ENCODE peak calls at places on chromosome 5, in seven cellular contexts. One of them, this sample, is unnamed.

GRCh38 chr5:20276061-20276958 is 288.3 kb upstream of the CDH18 start:
- DNase-seq in transverse colon: no peak
- DNase-seq in endothelial cell of umbilical vein: no peak
- DNase-seq in sigmoid colon: no peak
- DNase-seq in Peyer's patch: no peak
- DNase-seq in NB4: no peak
- DNase-seq in adrenal gland: peak
- DNase-seq in this sample: no peak

GRCh38 chr5:105639068-105639467 is 2031.7 kb downstream of the EFNA5 start:
- DNase-seq in transverse colon: no peak
- DNase-seq in endothelial cell of umbilical vein: no peak
- DNase-seq in sigmoid colon: no peak
- DNase-seq in Peyer's patch: no peak
- DNase-seq in NB4: no peak
- DNase-seq in adrenal gland: no peak
- DNase-seq in this sample: no peak

GRCh38 chr5:169577966-169578365 is 5.6 kb upstream of the SPDL1 start:
- DNase-seq in transverse colon: no peak
- DNase-seq in endothelial cell of umbilical vein: no peak
- DNase-seq in sigmoid colon: no peak
- DNase-seq in Peyer's patch: no peak
- DNase-seq in NB4: peak
- DNase-seq in adrenal gland: no peak
- DNase-seq in this sample: no peak

GRCh38 chr5:166073921-166074838 is 2217.3 kb upstream of the WWC1 start:
- DNase-seq in transverse colon: no peak
- DNase-seq in endothelial cell of umbilical vein: no peak
- DNase-seq in sigmoid colon: no peak
- DNase-seq in Peyer's patch: no peak
- DNase-seq in NB4: no peak
- DNase-seq in adrenal gland: no peak
- DNase-seq in this sample: no peak

GRCh38 chr5:15304914-15305834 is 194.8 kb upstream of the FBXL7 start:
- DNase-seq in transverse colon: no peak
- DNase-seq in endothelial cell of umbilical vein: no peak
- DNase-seq in sigmoid colon: no peak
- DNase-seq in Peyer's patch: no peak
- DNase-seq in NB4: no peak
- DNase-seq in adrenal gland: no peak
- DNase-seq in this sample: no peak

GRCh38 chr5:57816108-57816507 is 333.5 kb upstream of the ACTBL2 start:
- DNase-seq in transverse colon: no peak
- DNase-seq in endothelial cell of umbilical vein: peak
- DNase-seq in sigmoid colon: no peak
- DNase-seq in Peyer's patch: no peak
- DNase-seq in NB4: no peak
- DNase-seq in adrenal gland: peak
- DNase-seq in this sample: no peak

GRCh38 chr5:133664422-133664821 is 52.1 kb upstream of the FSTL4 start:
- DNase-seq in transverse colon: no peak
- DNase-seq in endothelial cell of umbilical vein: no peak
- DNase-seq in sigmoid colon: no peak
- DNase-seq in Peyer's patch: no peak
- DNase-seq in NB4: no peak
- DNase-seq in adrenal gland: no peak
- DNase-seq in this sample: no peak

GRCh38 chr5:136276087-136276486 is 83.1 kb upstream of the SMIM32 start:
- DNase-seq in transverse colon: no peak
- DNase-seq in endothelial cell of umbilical vein: no peak
- DNase-seq in sigmoid colon: no peak
- DNase-seq in Peyer's patch: no peak
- DNase-seq in NB4: no peak
- DNase-seq in adrenal gland: no peak
- DNase-seq in this sample: no peak

GRCh38 chr5:65482727-65483473 is 1.2 kb upstream of the ADAMTS6 start:
- DNase-seq in transverse colon: no peak
- DNase-seq in endothelial cell of umbilical vein: peak
- DNase-seq in sigmoid colon: no peak
- DNase-seq in Peyer's patch: no peak
- DNase-seq in NB4: peak
- DNase-seq in adrenal gland: no peak
- DNase-seq in this sample: peak

GRCh38 chr5:9519537-9519936 is 26.3 kb downstream of the SEMA5A start:
- DNase-seq in transverse colon: no peak
- DNase-seq in endothelial cell of umbilical vein: no peak
- DNase-seq in sigmoid colon: no peak
- DNase-seq in Peyer's patch: no peak
- DNase-seq in NB4: no peak
- DNase-seq in adrenal gland: no peak
- DNase-seq in this sample: peak

GRCh38 chr5:108720416-108720815 is 27.3 kb upstream of the FER start:
- DNase-seq in transverse colon: no peak
- DNase-seq in endothelial cell of umbilical vein: no peak
- DNase-seq in sigmoid colon: no peak
- DNase-seq in Peyer's patch: no peak
- DNase-seq in NB4: peak
- DNase-seq in adrenal gland: no peak
- DNase-seq in this sample: no peak

GRCh38 chr5:95725937-95726810 is 5.0 kb upstream of the RHOBTB3 start:
- DNase-seq in transverse colon: no peak
- DNase-seq in endothelial cell of umbilical vein: no peak
- DNase-seq in sigmoid colon: no peak
- DNase-seq in Peyer's patch: no peak
- DNase-seq in NB4: peak
- DNase-seq in adrenal gland: no peak
- DNase-seq in this sample: no peak

GRCh38 chr5:139660105-139660915 is 12.2 kb downstream of the CXXC5 start:
- DNase-seq in transverse colon: peak
- DNase-seq in endothelial cell of umbilical vein: peak
- DNase-seq in sigmoid colon: peak
- DNase-seq in Peyer's patch: no peak
- DNase-seq in NB4: peak
- DNase-seq in adrenal gland: peak
- DNase-seq in this sample: peak

GRCh38 chr5:139662617-139663016 is 14.5 kb downstream of the CXXC5 start:
- DNase-seq in transverse colon: no peak
- DNase-seq in endothelial cell of umbilical vein: no peak
- DNase-seq in sigmoid colon: no peak
- DNase-seq in Peyer's patch: no peak
- DNase-seq in NB4: no peak
- DNase-seq in adrenal gland: no peak
- DNase-seq in this sample: no peak

GRCh38 chr5:139659673-139660072 is 11.5 kb downstream of the CXXC5 start:
- DNase-seq in transverse colon: no peak
- DNase-seq in endothelial cell of umbilical vein: peak
- DNase-seq in sigmoid colon: no peak
- DNase-seq in Peyer's patch: no peak
- DNase-seq in NB4: no peak
- DNase-seq in adrenal gland: no peak
- DNase-seq in this sample: no peak

GRCh38 chr5:139663207-139663606 is 15.1 kb downstream of the CXXC5 start:
- DNase-seq in transverse colon: no peak
- DNase-seq in endothelial cell of umbilical vein: no peak
- DNase-seq in sigmoid colon: no peak
- DNase-seq in Peyer's patch: no peak
- DNase-seq in NB4: no peak
- DNase-seq in adrenal gland: no peak
- DNase-seq in this sample: no peak

GRCh38 chr5:139660916-139661814 is 13.0 kb downstream of the CXXC5 start:
- DNase-seq in transverse colon: peak
- DNase-seq in endothelial cell of umbilical vein: peak
- DNase-seq in sigmoid colon: peak
- DNase-seq in Peyer's patch: peak
- DNase-seq in NB4: peak
- DNase-seq in adrenal gland: peak
- DNase-seq in this sample: peak
- TF ChIP-seq POLR2A in transverse colon: no peak
- TF ChIP-seq POLR2A in endothelial cell of umbilical vein: no peak
- TF ChIP-seq POLR2A in sigmoid colon: no peak
- TF ChIP-seq POLR2A in Peyer's patch: no peak
- TF ChIP-seq POLR2A in NB4: no peak
- TF ChIP-seq POLR2A in adrenal gland: peak
- TF ChIP-seq POLR2A in this sample: no peak

DNA sequence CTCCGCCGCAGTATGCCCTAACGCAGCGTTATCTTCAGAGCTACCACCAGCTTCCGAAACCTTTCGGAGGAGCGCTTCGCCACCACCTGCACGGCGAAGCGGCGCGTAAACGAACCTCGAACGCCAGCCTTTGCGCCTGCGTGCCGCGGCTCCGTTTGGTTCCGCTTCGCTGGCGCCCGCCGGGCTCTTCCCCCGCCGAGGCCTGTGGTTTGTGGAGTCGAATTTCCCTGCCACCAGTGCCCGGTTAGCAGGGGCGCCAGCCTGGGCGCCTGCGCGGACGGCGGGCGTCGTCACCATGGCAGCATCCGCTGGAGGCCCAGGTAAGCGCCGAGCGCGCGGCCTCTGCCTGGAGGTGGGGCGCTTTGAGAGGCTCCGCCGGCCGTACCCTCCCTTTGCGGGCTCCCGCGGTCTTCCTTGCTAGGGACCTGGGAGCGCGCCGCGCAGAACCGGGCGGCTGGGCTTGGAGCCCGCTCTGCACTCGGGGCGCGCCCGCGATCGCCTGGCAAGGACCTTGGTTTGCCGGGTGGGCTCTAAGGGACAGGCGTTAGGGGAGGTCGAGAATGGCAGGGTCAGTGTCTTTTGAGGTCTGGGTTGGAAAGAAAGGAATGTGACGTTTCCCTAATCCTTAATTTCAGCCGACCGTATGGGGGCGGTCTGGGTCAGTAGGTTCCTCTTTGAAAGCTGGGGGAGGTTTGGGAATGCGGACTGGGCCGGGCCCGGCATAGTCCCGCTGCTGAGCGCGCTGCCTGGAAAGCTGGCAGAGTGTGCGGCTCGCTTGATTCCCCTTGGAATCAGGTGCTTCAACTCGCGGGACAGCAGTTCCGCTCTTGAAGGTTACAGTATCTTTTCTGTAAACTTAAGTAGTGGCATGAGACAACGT is at the start of gene FAM151B:
- DNase-seq in transverse colon: peak
- DNase-seq in endothelial cell of umbilical vein: peak
- DNase-seq in sigmoid colon: peak
- DNase-seq in Peyer's patch: peak
- DNase-seq in NB4: peak
- DNase-seq in adrenal gland: peak
- DNase-seq in this sample: peak
- TF ChIP-seq CTCF in transverse colon: no peak
- TF ChIP-seq CTCF in endothelial cell of umbilical vein: peak
- TF ChIP-seq CTCF in sigmoid colon: no peak
- TF ChIP-seq CTCF in Peyer's patch: no peak
- TF ChIP-seq CTCF in NB4: no peak
- TF ChIP-seq CTCF in adrenal gland: no peak
- TF ChIP-seq CTCF in this sample: no peak

GRCh38 chr5:176535101-176535654 is 2.0 kb downstream of the RNF44 start:
- DNase-seq in transverse colon: peak
- DNase-seq in endothelial cell of umbilical vein: peak
- DNase-seq in sigmoid colon: no peak
- DNase-seq in Peyer's patch: peak
- DNase-seq in NB4: peak
- DNase-seq in adrenal gland: peak
- DNase-seq in this sample: peak
- TF ChIP-seq POLR2A in transverse colon: peak
- TF ChIP-seq POLR2A in endothelial cell of umbilical vein: no peak
- TF ChIP-seq POLR2A in sigmoid colon: no peak
- TF ChIP-seq POLR2A in Peyer's patch: peak
- TF ChIP-seq POLR2A in NB4: peak
- TF ChIP-seq POLR2A in adrenal gland: no peak
- TF ChIP-seq POLR2A in this sample: no peak

GRCh38 chr5:59380350-59380951 is 513.1 kb downstream of the PDE4D start:
- DNase-seq in transverse colon: no peak
- DNase-seq in endothelial cell of umbilical vein: peak
- DNase-seq in sigmoid colon: no peak
- DNase-seq in Peyer's patch: no peak
- DNase-seq in NB4: peak
- DNase-seq in adrenal gland: no peak
- DNase-seq in this sample: no peak
- TF ChIP-seq CTCF in transverse colon: peak
- TF ChIP-seq CTCF in endothelial cell of umbilical vein: peak
- TF ChIP-seq CTCF in sigmoid colon: peak
- TF ChIP-seq CTCF in Peyer's patch: peak
- TF ChIP-seq CTCF in NB4: no peak
- TF ChIP-seq CTCF in adrenal gland: peak
- TF ChIP-seq CTCF in this sample: peak

GRCh38 chr5:114311943-114312342 is 49.9 kb upstream of the KCNN2 start:
- DNase-seq in transverse colon: no peak
- DNase-seq in endothelial cell of umbilical vein: no peak
- DNase-seq in sigmoid colon: no peak
- DNase-seq in Peyer's patch: no peak
- DNase-seq in NB4: no peak
- DNase-seq in adrenal gland: no peak
- DNase-seq in this sample: no peak
- TF ChIP-seq POLR2A in transverse colon: no peak
- TF ChIP-seq POLR2A in endothelial cell of umbilical vein: no peak
- TF ChIP-seq POLR2A in sigmoid colon: no peak
- TF ChIP-seq POLR2A in Peyer's patch: no peak
- TF ChIP-seq POLR2A in NB4: no peak
- TF ChIP-seq POLR2A in adrenal gland: no peak
- TF ChIP-seq POLR2A in this sample: no peak

This sample was measured in testis.